ENCODE peak calls at places on chromosomes 6 and 20, in seven cellular contexts. V is cardiac muscle cell, Z is body of pancreas, J is H1, M is hepatocyte, Q is neuronal stem cell, H is PC-3. D is an unnamed sample.

GRCh38 chr20:5688431-5688972 is 61.7 kb upstream of the SHLD1 start:
- DNase-seq in Q (no peak), H (no peak), M (no peak), V (peak; percentile 14), Z (no peak), J (no peak), D (no peak)

GRCh38 chr6:169452117-169452868 is 198.6 kb upstream of the THBS2 start:
- DNase-seq in J (no peak), H (no peak), Q (no peak), M (no peak), Z (peak; percentile 39), V (peak; percentile 94), D (no peak)

GRCh38 chr6:44053760-44054556 is 73.3 kb downstream of the MRPL14 start:
- DNase-seq in J (no peak), H (peak; percentile 86), Q (no peak), M (no peak), V (peak; percentile 50), Z (no peak), D (no peak)

GRCh38 chr20:23228912-23229311 is 121.7 kb upstream of the NXT1 start:
- DNase-seq in Q (no peak), J (peak; percentile 11), Z (no peak), M (no peak), V (peak; percentile 78), H (no peak), D (no peak)

GRCh38 chr6:34243901-34244884 is 4.6 kb downstream of the SMIM29 start:
- DNase-seq in V (peak; percentile 88), H (peak; percentile 97), Z (peak; percentile 42), J (no peak), Q (no peak), M (peak; percentile 89), D (peak; percentile 45)

GRCh38 chr6:33886673-33887144 is 82.9 kb upstream of the MLN start:
- DNase-seq in Q (no peak), Z (no peak), V (peak; percentile 97), M (peak; percentile 69), J (no peak), H (peak; percentile 48), D (peak; percentile 64)

GRCh38 chr6:42366011-42366705 is 85.6 kb downstream of the TRERF1 start:
- DNase-seq in Z (no peak), Q (no peak), V (no peak), J (no peak), H (no peak), M (no peak), D (no peak)

GRCh38 chr6:44563397-44563796 is 175.9 kb downstream of the CDC5L start:
- DNase-seq in M (no peak), Z (no peak), J (no peak), Q (no peak), V (peak; percentile 53), H (peak; percentile 16), D (no peak)

GRCh38 chr6:145733770-145734169 is 1.6 kb downstream of the EPM2A start:
- DNase-seq in Q (no peak), M (no peak), V (peak; percentile 8), J (no peak), Z (no peak), H (no peak), D (peak; percentile 8)

GRCh38 chr6:129749749-129750120 is 39.8 kb upstream of the ARHGAP18 start:
- DNase-seq in V (peak; percentile 92), J (no peak), Q (no peak), H (peak; percentile 76), M (no peak), Z (no peak), D (peak; percentile 54)

GRCh38 chr6:3750324-3751018 is 1.0 kb downstream of the PXDC1 start:
- DNase-seq in Q (peak; percentile 31), H (peak; percentile 57), M (peak; percentile 89), V (peak; percentile 82), J (peak; percentile 76), Z (peak; percentile 82), D (peak; percentile 60)

GRCh38 chr6:53960311-53960710 is 150.9 kb upstream of the MLIP start:
- DNase-seq in V (peak; percentile 35), Q (no peak), M (no peak), Z (no peak), J (no peak), H (peak; percentile 74), D (no peak)

GRCh38 chr20:23002276-23002675 is 32.8 kb upstream of the SSTR4 start:
- DNase-seq in H (no peak), Q (no peak), J (no peak), Z (no peak), M (no peak), V (no peak), D (no peak)

GRCh38 chr6:45416700-45417099 is 39.0 kb upstream of the SUPT3H start:
- DNase-seq in J (no peak), Z (no peak), Q (no peak), V (no peak), M (no peak), H (no peak), D (no peak)

GRCh38 chr20:2314759-2315439 is 19.1 kb downstream of the TGM3 start:
- DNase-seq in Z (no peak), Q (no peak), H (peak; percentile 30), J (no peak), M (no peak), V (peak; percentile 89), D (peak; percentile 42)

GRCh38 chr6:77607004-77607403 is 45.8 kb upstream of the MEI4 start:
- DNase-seq in J (no peak), Q (no peak), V (no peak), H (no peak), Z (no peak), M (no peak), D (no peak)

GRCh38 chr20:61296629-61297019 is 44.6 kb downstream of the CDH4 start:
- DNase-seq in H (no peak), Z (no peak), V (no peak), M (no peak), J (peak; percentile 33), Q (no peak), D (no peak)

GRCh38 chr20:5364997-5365597 is 48.3 kb upstream of the PROKR2 start:
- DNase-seq in Z (no peak), V (no peak), M (no peak), Q (no peak), J (no peak), H (no peak), D (no peak)

GRCh38 chr6:100304575-100304974 is 160.1 kb downstream of the SIM1 start:
- DNase-seq in H (no peak), J (no peak), Z (no peak), Q (no peak), M (peak; percentile 43), V (peak; percentile 2), D (no peak)

GRCh38 chr6:156801712-156802111 is 24.5 kb downstream of the ARID1B start:
- DNase-seq in Q (no peak), H (no peak), Z (no peak), J (no peak), M (no peak), V (no peak), D (no peak)

GRCh38 chr6:38110407-38111025 is 291.0 kb downstream of the ZFAND3 start:
- DNase-seq in Z (no peak), J (no peak), H (no peak), Q (no peak), M (peak; percentile 17), V (peak; percentile 19), D (no peak)

GRCh38 chr6:149079911-149080501 is 237.5 kb upstream of the TAB2 start:
- DNase-seq in H (no peak), Z (peak; percentile 46), J (no peak), V (peak; percentile 61), Q (no peak), M (peak; percentile 41), D (no peak)

GRCh38 chr6:137016366-137016765 is 28.4 kb downstream of the IL20RA start:
- DNase-seq in M (no peak), Z (no peak), V (peak; percentile 53), H (no peak), J (no peak), Q (no peak), D (no peak)

GRCh38 chr6:110826236-110827129 is 11.2 kb upstream of the CDK19 start:
- DNase-seq in J (no peak), Q (no peak), H (peak; percentile 58), M (peak; percentile 7), Z (no peak), V (no peak), D (no peak)

GRCh38 chr6:163347021-163347446 is 67.5 kb upstream of the QKI start:
- DNase-seq in J (no peak), Z (no peak), V (no peak), M (no peak), H (peak; percentile 67), Q (no peak), D (no peak)

GRCh38 chr6:706819-707381 is 14.0 kb upstream of the EXOC2 start:
- DNase-seq in H (no peak), Z (no peak), V (no peak), M (no peak), J (peak; percentile 40), Q (no peak), D (no peak)

DNA sequence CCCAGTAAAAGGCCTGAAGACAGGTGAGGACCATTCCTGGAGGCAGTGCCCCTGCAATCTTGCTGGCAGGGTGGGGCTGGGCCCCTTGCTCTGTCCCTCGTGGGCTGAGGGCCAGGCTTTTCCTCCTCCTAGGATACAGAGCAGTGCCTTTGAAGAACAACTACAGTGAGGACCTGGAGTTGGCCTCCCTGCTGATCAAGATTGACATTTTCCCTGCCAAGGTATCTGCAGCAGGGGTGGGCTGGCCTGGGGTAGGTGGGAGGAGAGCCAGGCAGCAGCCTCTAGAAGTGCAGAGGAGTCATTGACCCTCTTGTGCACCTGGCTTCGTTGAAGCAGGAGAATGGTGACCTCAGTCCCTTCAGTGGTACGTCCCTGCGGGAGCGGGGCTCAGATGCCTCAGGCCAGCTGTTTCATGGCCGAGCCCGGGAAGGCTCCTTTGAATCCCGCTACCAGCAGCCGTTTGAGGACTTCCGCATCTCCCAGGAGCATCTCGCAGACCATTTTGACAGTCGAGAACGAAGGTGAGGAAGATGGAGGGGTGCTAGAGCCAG is 36.5 kb downstream of the PLCG1 start:
- DNase-seq in J (peak; percentile 17), H (no peak), V (no peak), M (no peak), Q (no peak), Z (no peak), D (no peak)
- H3K36me3 ChIP-seq in J (peaks cover 61% of the 10 kb centered on the region), H (peaks cover 24% of the 10 kb centered on the region), V (peaks cover 51% of the 10 kb centered on the region), M (no peaks in the 10 kb centered on the region), Q (peaks cover 97% of the 10 kb centered on the region), Z (peaks cover 2% of the 10 kb centered on the region), D (peaks cover 3% of the 10 kb centered on the region)

GRCh38 chr20:37408202-37408929 is 62.4 kb downstream of the SRC start:
- DNase-seq in V (peak; percentile 10), Q (no peak), H (no peak), J (peak; percentile 46), Z (no peak), M (no peak), D (no peak)
- H3K4me1 ChIP-seq in V (no peaks in the 10 kb centered on the region), Q (peaks cover 49% of the 10 kb centered on the region), H (peaks cover 16% of the 10 kb centered on the region), J (peaks cover 18% of the 10 kb centered on the region), Z (peaks cover 12% of the 10 kb centered on the region), M (peaks cover 25% of the 10 kb centered on the region), D (no peaks in the 10 kb centered on the region)

DNA sequence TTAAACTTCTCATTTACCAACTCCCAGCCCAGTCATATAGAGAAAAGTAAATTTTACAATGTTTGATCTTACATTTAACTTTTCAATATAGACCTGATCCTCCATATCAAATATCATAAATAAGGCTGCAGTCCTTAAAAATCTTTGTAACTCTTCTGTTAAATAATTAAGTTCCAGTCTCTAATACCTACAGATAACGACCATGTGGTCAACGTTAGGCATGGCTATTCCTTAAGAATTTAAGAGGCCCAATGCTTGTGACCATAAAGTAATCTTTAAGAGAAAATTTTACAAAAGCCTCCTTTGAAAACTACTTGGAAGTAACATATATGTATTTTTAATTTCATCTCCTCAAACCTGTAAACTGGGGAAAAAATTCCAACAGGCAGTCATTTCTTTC is 1.6 kb downstream of the FBXO5 start:
- DNase-seq in J (no peak), M (no peak), Q (no peak), H (no peak), V (no peak), Z (no peak), D (no peak)
- H3K36me3 ChIP-seq in J (peaks cover 14% of the 10 kb centered on the region), M (no peaks in the 10 kb centered on the region), Q (peaks cover 63% of the 10 kb centered on the region), H (peaks cover 21% of the 10 kb centered on the region), V (no peaks in the 10 kb centered on the region), Z (no peaks in the 10 kb centered on the region), D (no peaks in the 10 kb centered on the region)

GRCh38 chr6:16766836-16767745 is 5.8 kb upstream of the ATXN1 start:
- DNase-seq in M (no peak), Z (no peak), H (no peak), J (no peak), V (no peak), Q (no peak), D (no peak)
- H3K4me1 ChIP-seq in M (peaks cover 23% of the 10 kb centered on the region), Z (peaks cover 24% of the 10 kb centered on the region), H (peaks cover 72% of the 10 kb centered on the region), J (peaks cover 1% of the 10 kb centered on the region), V (peaks cover 26% of the 10 kb centered on the region), Q (peaks cover 19% of the 10 kb centered on the region), D (no peaks in the 10 kb centered on the region)

D was measured in small intestine.